ENCODE peak calls at places on chromosomes 6 and 20, in five cellular contexts. U is LoVo, A is endodermal cell, Q is erythroblast, T is cardiac muscle cell. W is an unnamed sample.

GRCh38 chr20:33372993-33373441 is 28.3 kb downstream of the CDK5RAP1 start:
- DNase-seq in U (no peak), A (no peak), Q (no peak), T (peak), W (no peak)

GRCh38 chr6:111973897-111974639 is 79.8 kb upstream of the CCN6 start:
- DNase-seq in U (no peak), A (no peak), Q (no peak), T (peak), W (no peak)

GRCh38 chr6:139539852-139540251 is 165.4 kb upstream of the CITED2 start:
- DNase-seq in U (peak), A (peak), Q (no peak), T (peak), W (no peak)

GRCh38 chr20:24502661-24503060 is 33.2 kb downstream of the SYNDIG1 start:
- DNase-seq in U (no peak), A (no peak), Q (no peak), T (peak), W (no peak)

GRCh38 chr20:20953738-20954657 is 152.2 kb downstream of the LINC00237 start:
- DNase-seq in U (no peak), A (no peak), Q (no peak), T (no peak), W (no peak)

GRCh38 chr6:157162756-157163433 is 160.4 kb downstream of the TMEM242 start:
- DNase-seq in U (no peak), A (no peak), Q (no peak), T (no peak), W (no peak)

GRCh38 chr20:53091789-53092188 is 119.6 kb downstream of the TSHZ2 start:
- DNase-seq in U (no peak), A (no peak), Q (no peak), T (no peak), W (no peak)

GRCh38 chr6:73657201-73657600 is 3.4 kb upstream of the SLC17A5 start:
- DNase-seq in U (peak), A (no peak), Q (peak), T (no peak), W (no peak)

GRCh38 chr6:107561325-107561724 is 71.4 kb downstream of the SOBP start:
- DNase-seq in U (no peak), A (no peak), Q (no peak), T (peak), W (no peak)

GRCh38 chr20:63233924-63234323 is 1.8 kb upstream of the BIRC7 start:
- DNase-seq in U (no peak), A (no peak), Q (no peak), T (no peak), W (no peak)

GRCh38 chr20:18527836-18528235 is 20.1 kb downstream of the SEC23B start:
- DNase-seq in U (no peak), A (no peak), Q (no peak), T (no peak), W (no peak)

GRCh38 chr6:72554761-72555221 is 67.1 kb upstream of the KCNQ5 start:
- DNase-seq in U (no peak), A (no peak), Q (no peak), T (peak), W (no peak)

GRCh38 chr20:18314786-18315406 is 26.6 kb downstream of the ZNF133 start:
- DNase-seq in U (no peak), A (no peak), Q (no peak), T (peak), W (no peak)

GRCh38 chr6:106748547-106749207 is 119.3 kb downstream of the QRSL1 start:
- DNase-seq in U (no peak), A (peak), Q (no peak), T (no peak), W (no peak)

GRCh38 chr6:157965387-157965786 is 16.3 kb upstream of the SYNJ2 start:
- DNase-seq in U (no peak), A (peak), Q (no peak), T (no peak), W (no peak)

GRCh38 chr6:6975395-6976111 is 132.2 kb upstream of the RREB1 start:
- DNase-seq in U (no peak), A (no peak), Q (peak), T (peak), W (no peak)

GRCh38 chr20:51354769-51355319 is 187.7 kb downstream of the NFATC2 start:
- DNase-seq in U (no peak), A (no peak), Q (no peak), T (no peak), W (no peak)

GRCh38 chr6:99066041-99066440 is 118.3 kb upstream of the FBXL4 start:
- DNase-seq in U (no peak), A (no peak), Q (no peak), T (no peak), W (no peak)

GRCh38 chr6:34386316-34387137 is 5.9 kb downstream of the NUDT3 start:
- DNase-seq in U (peak), A (no peak), Q (no peak), T (peak), W (no peak)

GRCh38 chr20:10982692-10983091 is 308.9 kb upstream of the JAG1 start:
- DNase-seq in U (no peak), A (peak), Q (no peak), T (peak), W (no peak)

GRCh38 chr6:111852704-111853103 is 20.5 kb downstream of the FYN start:
- DNase-seq in U (no peak), A (no peak), Q (no peak), T (peak), W (no peak)

GRCh38 chr20:53001502-53002301 is 29.5 kb downstream of the TSHZ2 start:
- DNase-seq in U (no peak), A (no peak), Q (no peak), T (peak), W (no peak)

GRCh38 chr6:111846511-111847409 is 26.5 kb downstream of the FYN start:
- DNase-seq in U (no peak), A (no peak), Q (peak), T (no peak), W (no peak)

GRCh38 chr6:165664553-165665383 is 1.7 kb upstream of the PDE10A start:
- DNase-seq in U (no peak), A (no peak), Q (no peak), T (peak), W (no peak)

GRCh38 chr6:43609402-43609801 is 19.7 kb downstream of the GTPBP2 start:
- DNase-seq in U (no peak), A (no peak), Q (no peak), T (no peak), W (no peak)

GRCh38 chr20:25145131-25145530 is 50.4 kb upstream of the ENTPD6 start:
- DNase-seq in U (no peak), A (no peak), Q (no peak), T (no peak), W (no peak)

GRCh38 chr6:10621227-10621626 is 73.2 kb downstream of the C6orf52 start:
- DNase-seq in U (no peak), A (no peak), Q (no peak), T (no peak), W (no peak)

GRCh38 chr6:14453712-14454466 is 336.3 kb downstream of the CD83 start:
- DNase-seq in U (no peak), A (no peak), Q (no peak), T (no peak), W (no peak)